ENCODE peak calls at places on chromosomes 16 and 17, in seven cellular contexts. H, N, C, U, Q, Y and D are unnamed samples.

GRCh38 chr16:31112711-31113419 is 4.6 kb upstream of the KAT8 start:
- DNase-seq in H (no peak), N (no peak), C (no peak), U (no peak), Q (no peak), Y (no peak), D (no peak)

GRCh38 chr17:16940116-16940881 is 31.6 kb downstream of the TNFRSF13B start:
- DNase-seq in H (no peak), N (peak), C (no peak), U (peak), Q (no peak), Y (no peak), D (peak)

GRCh38 chr17:27338536-27338985 is 44.6 kb downstream of the WSB1 start:
- DNase-seq in H (no peak), N (no peak), C (no peak), U (no peak), Q (no peak), Y (no peak), D (no peak)

GRCh38 chr16:85910073-85910853 is 11.3 kb downstream of the IRF8 start:
- DNase-seq in H (no peak), N (peak), C (no peak), U (no peak), Q (no peak), Y (no peak), D (no peak)

GRCh38 chr17:39229274-39229913 is 3.6 kb upstream of the STAC2 start:
- DNase-seq in H (no peak), N (no peak), C (peak), U (no peak), Q (no peak), Y (peak), D (no peak)

GRCh38 chr17:63843387-63844292 is 1.2 kb upstream of the SMARCD2 start:
- DNase-seq in H (peak), N (peak), C (no peak), U (no peak), Q (peak), Y (peak), D (peak)

GRCh38 chr16:5502467-5502869 is 404.9 kb upstream of the EEF2KMT start:
- DNase-seq in H (no peak), N (no peak), C (peak), U (no peak), Q (no peak), Y (no peak), D (no peak)

GRCh38 chr17:76074390-76075363 is at the start of gene GALR2:
- DNase-seq in H (no peak), N (no peak), C (no peak), U (peak), Q (no peak), Y (no peak), D (no peak)

GRCh38 chr16:2527071-2527783 is 4.0 kb downstream of the CEMP1 start:
- DNase-seq in H (no peak), N (no peak), C (no peak), U (no peak), Q (no peak), Y (no peak), D (peak)

GRCh38 chr16:18969855-18970240 is 13.9 kb upstream of the TMC7 start:
- DNase-seq in H (no peak), N (no peak), C (no peak), U (no peak), Q (no peak), Y (no peak), D (no peak)